ENCODE peak calls at places on chromosomes 13 and 19, in five cellular contexts. H is neuronal stem cell, F is H9, L is H1, Z is trophoblast cell. M is an unnamed sample.
A peak's percentile ranks its signal among the peaks of the same experiment; 100 is the strongest.

GRCh38 chr13:23549724-23550123 is 20.5 kb upstream of the TNFRSF19 start:
- DNase-seq in H (no peak), F (no peak), L (no peak), Z (no peak), M (no peak)

GRCh38 chr19:38719761-38720558 is 24.3 kb downstream of the CAPN12 start:
- DNase-seq in H (no peak), F (no peak), L (no peak), Z (peak; percentile 29), M (no peak)

GRCh38 chr13:110346661-110347067 is 39.6 kb downstream of the COL4A2 start:
- DNase-seq in H (no peak), F (no peak), L (no peak), Z (peak; percentile 74), M (no peak)

GRCh38 chr19:18789883-18790565 is 1.1 kb downstream of the COMP start:
- DNase-seq in H (no peak), F (peak; percentile 81), L (peak; percentile 27), Z (no peak), M (no peak)

GRCh38 chr19:11814707-11815050 is 606 bp downstream of the ZNF440 start:
- DNase-seq in H (no peak), F (peak; percentile 24), L (no peak), Z (peak; percentile 74), M (peak; percentile 44)

GRCh38 chr13:59774511-59774911 is 389.2 kb downstream of the DIAPH3 start:
- DNase-seq in H (peak; percentile 17), F (no peak), L (no peak), Z (peak; percentile 98), M (peak; percentile 70)

GRCh38 chr13:35157143-35157755 is 215.2 kb downstream of the NBEA start:
- DNase-seq in H (peak; percentile 50), F (no peak), L (no peak), Z (peak; percentile 81), M (peak; percentile 66)

GRCh38 chr19:2261438-2262172 is 5.4 kb upstream of the JSRP1 start:
- DNase-seq in H (no peak), F (no peak), L (no peak), Z (peak; percentile 55), M (no peak)

GRCh38 chr13:109412232-109412935 is 374.0 kb downstream of the IRS2 start:
- DNase-seq in H (peak; percentile 61), F (peak; percentile 46), L (peak; percentile 13), Z (peak; percentile 56), M (peak; percentile 74)

GRCh38 chr19:11887247-11887617 is 350 bp upstream of the ZNF69 start:
- DNase-seq in H (no peak), F (no peak), L (no peak), Z (peak; percentile 45), M (no peak)

GRCh38 chr19:45107621-45108170 is 14.7 kb downstream of the PPP1R37 start:
- DNase-seq in H (no peak), F (no peak), L (no peak), Z (peak; percentile 76), M (no peak)

GRCh38 chr13:95530178-95530577 is 22.3 kb upstream of the CLDN10 start:
- DNase-seq in H (no peak), F (no peak), L (no peak), Z (no peak), M (peak; percentile 6)

GRCh38 chr13:109058071-109058470 is 428.7 kb downstream of the MYO16 start:
- DNase-seq in H (no peak), F (no peak), L (no peak), Z (peak; percentile 4), M (no peak)

GRCh38 chr13:80040219-80040976 is 300.5 kb downstream of the SPRY2 start:
- DNase-seq in H (no peak), F (no peak), L (no peak), Z (peak; percentile 27), M (peak; percentile 96)

GRCh38 chr19:47891923-47892666 is 6.0 kb upstream of the SULT2A1 start:
- DNase-seq in H (peak; percentile 18), F (peak; percentile 79), L (no peak), Z (peak; percentile 73), M (peak; percentile 73)

GRCh38 chr19:47676811-47677210 is 36.4 kb upstream of the EHD2 start:
- DNase-seq in H (no peak), F (no peak), L (no peak), Z (no peak), M (no peak)

GRCh38 chr13:94182185-94182761 is 297.2 kb downstream of the DCT start:
- DNase-seq in H (no peak), F (no peak), L (no peak), Z (no peak), M (no peak)

GRCh38 chr19:42081584-42082258 is 5.8 kb downstream of the ZNF574 start:
- DNase-seq in H (no peak), F (no peak), L (no peak), Z (peak; percentile 59), M (peak; percentile 69)

GRCh38 chr19:55640043-55640576 is 692 bp upstream of the ZNF580 start:
- DNase-seq in H (no peak), F (peak; percentile 80), L (no peak), Z (peak; percentile 69), M (peak; percentile 34)

GRCh38 chr19:35135389-35135909 is 590 bp upstream of the LGI4 start:
- DNase-seq in H (peak; percentile 84), F (peak; percentile 84), L (no peak), Z (peak; percentile 73), M (peak; percentile 66)

GRCh38 chr13:27869436-27870090 is 50.2 kb upstream of the PDX1 start:
- DNase-seq in H (no peak), F (no peak), L (no peak), Z (no peak), M (no peak)

GRCh38 chr13:31209819-31210209 is 10.0 kb downstream of the B3GLCT start:
- DNase-seq in H (no peak), F (no peak), L (no peak), Z (no peak), M (no peak)
- H3K27ac ChIP-seq in H (no peak overlapping the region), F (no peak overlapping the region), L (no peak overlapping the region), Z (no peak overlapping the region), M (no peak overlapping the region)

DNA sequence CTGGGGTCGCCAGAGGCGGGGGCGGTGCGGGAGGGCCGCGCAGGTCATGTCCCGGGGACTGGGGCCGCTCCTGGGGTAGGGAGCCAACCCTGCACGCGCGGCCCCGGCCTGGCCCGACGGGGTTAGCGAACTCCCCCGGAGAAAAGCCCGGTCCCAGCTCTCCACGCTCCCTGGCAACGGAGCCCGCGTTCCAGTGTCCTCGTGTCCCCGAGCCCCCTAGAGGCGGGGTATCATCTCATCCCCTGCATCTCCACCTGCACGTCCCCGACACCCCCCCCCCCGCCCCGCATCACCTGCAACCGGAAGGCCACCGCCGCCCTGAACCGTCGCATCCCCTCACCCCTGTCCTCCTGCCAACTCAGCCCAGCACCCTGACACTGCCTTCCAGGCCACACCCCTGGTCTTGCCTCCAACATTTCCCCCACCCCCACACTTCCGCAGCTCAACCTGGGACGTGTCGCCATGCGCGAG is 2.7 kb downstream of the WDR88 start:
- DNase-seq in H (no peak), F (peak; percentile 63), L (no peak), Z (no peak), M (no peak)
- H3K4ac ChIP-seq in H (no peak overlapping the region), F (no peak overlapping the region), L (no peak overlapping the region), Z (no peak overlapping the region), M (no peak overlapping the region)

GRCh38 chr13:75831389-75831788 is 195.3 kb downstream of the LMO7 start:
- DNase-seq in H (no peak), F (no peak), L (no peak), Z (no peak), M (no peak)

GRCh38 chr13:75826391-75826790 is 190.3 kb downstream of the LMO7 start:
- DNase-seq in H (no peak), F (no peak), L (no peak), Z (no peak), M (no peak)

GRCh38 chr13:75832812-75833211 is 196.7 kb downstream of the LMO7 start:
- DNase-seq in H (no peak), F (no peak), L (no peak), Z (no peak), M (no peak)

GRCh38 chr13:75830842-75831241 is 194.7 kb downstream of the LMO7 start:
- DNase-seq in H (no peak), F (no peak), L (no peak), Z (no peak), M (peak; percentile 46)

DNA sequence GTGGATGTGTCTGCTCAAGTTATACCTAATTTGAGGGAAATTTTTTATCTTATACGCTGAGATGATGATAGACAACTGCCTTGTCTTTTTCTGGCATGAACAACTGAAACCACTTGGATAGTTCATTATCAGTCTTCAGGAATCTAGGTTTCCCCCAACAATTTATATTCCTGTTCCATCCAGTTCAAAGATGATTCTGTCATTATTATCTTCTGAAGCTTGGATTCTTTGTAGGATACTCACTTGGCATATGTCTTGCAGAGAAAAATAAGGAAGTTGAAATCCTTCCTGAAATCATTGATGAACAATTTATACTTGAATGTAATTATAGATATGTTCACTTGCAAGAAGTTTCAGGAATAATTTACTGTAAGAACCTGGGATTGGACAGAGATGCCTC is 193.7 kb downstream of the LMO7 start:
- DNase-seq in H (no peak), F (no peak), L (no peak), Z (no peak), M (no peak)
- H2BK12ac ChIP-seq in H (no peak overlapping the region), F (no peak overlapping the region), L (no peak overlapping the region), Z (no peak overlapping the region), M (no peak overlapping the region)

GRCh38 chr19:1004204-1004802 is 4.1 kb downstream of the GRIN3B start:
- DNase-seq in H (no peak), F (no peak), L (no peak), Z (no peak), M (no peak)

GRCh38 chr19:1000591-1001537 is 645 bp downstream of the GRIN3B start:
- DNase-seq in H (no peak), F (no peak), L (no peak), Z (no peak), M (no peak)

GRCh38 chr19:1001538-1002166 is 1.4 kb downstream of the GRIN3B start:
- DNase-seq in H (peak; percentile 65), F (peak; percentile 74), L (no peak), Z (peak; percentile 70), M (peak; percentile 52)

GRCh38 chr19:1003283-1003682 is 3.1 kb downstream of the GRIN3B start:
- DNase-seq in H (no peak), F (no peak), L (no peak), Z (no peak), M (no peak)

DNA sequence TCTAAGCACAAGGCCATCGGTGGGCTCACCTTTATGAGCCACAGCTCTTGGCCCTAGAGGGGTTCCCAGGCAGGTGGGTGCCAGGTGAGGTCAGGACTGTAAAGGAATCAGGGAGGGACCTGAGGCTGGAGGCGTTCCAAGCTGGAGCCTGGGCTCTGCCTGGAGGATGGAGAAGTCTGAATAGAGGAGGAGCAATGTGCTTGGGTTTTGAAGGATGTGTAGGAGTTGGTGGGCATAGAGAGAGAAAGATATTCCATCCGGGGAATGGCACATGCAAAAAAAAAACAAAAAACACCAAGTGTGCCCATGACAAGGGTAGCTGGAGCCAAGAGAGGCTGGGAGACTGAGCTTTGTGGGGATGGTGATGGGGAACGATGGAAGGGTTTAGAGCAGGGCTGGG is 2.4 kb downstream of the GRIN3B start:
- DNase-seq in H (no peak), F (no peak), L (no peak), Z (no peak), M (no peak)
- H3K27ac ChIP-seq in H (no peak overlapping the region), F (no peak overlapping the region), L (no peak overlapping the region), Z (no peak overlapping the region), M (no peak overlapping the region)

GRCh38 chr13:44698076-44698475 is 121.9 kb upstream of the TSC22D1 start:
- DNase-seq in H (peak; percentile 12), F (no peak), L (no peak), Z (no peak), M (no peak)

GRCh38 chr13:44703371-44703770 is 127.2 kb upstream of the TSC22D1 start:
- DNase-seq in H (no peak), F (no peak), L (no peak), Z (no peak), M (peak; percentile 62)
- H3K4ac ChIP-seq in H (no peak overlapping the region), F (no peak overlapping the region), L (no peak overlapping the region), Z (no peak overlapping the region), M (no peak overlapping the region)